ENCODE peak calls at places on chromosomes 2 and 18, in ten cellular contexts. P is tibial nerve, K is body of pancreas, G is heart left ventricle, F is IMR-90, E is stomach, A is transverse colon, R is HepG2, V is right lobe of liver, H is H1. Z is an unnamed sample.
A peak's percentile ranks its signal among the peaks of the same experiment; 100 is the strongest.

GRCh38 chr2:186551323-186552050 is 38.4 kb upstream of the ITGAV start:
- DNase-seq in P (no peak), K (no peak), G (no peak), F (no peak), E (no peak), A (no peak), R (no peak), V (no peak), H (no peak), Z (no peak)

GRCh38 chr2:226002438-226002837 is 602.9 kb downstream of the NYAP2 start:
- DNase-seq in P (peak; percentile 31), K (peak; percentile 39), G (peak; percentile 36), F (peak; percentile 90), E (no peak), A (no peak), R (peak; percentile 58), V (no peak), H (no peak), Z (no peak)

GRCh38 chr2:219270055-219270372 is 9.2 kb upstream of the DNAJB2 start:
- DNase-seq in P (no peak), K (no peak), G (no peak), F (no peak), E (no peak), A (no peak), R (no peak), V (no peak), H (no peak), Z (no peak)

GRCh38 chr18:9335255-9336045 is 877 bp downstream of the TWSG1 start:
- DNase-seq in P (no peak), K (no peak), G (no peak), F (peak; percentile 29), E (no peak), A (no peak), R (no peak), V (no peak), H (no peak), Z (no peak)

GRCh38 chr2:70474266-70474848 is 79.3 kb downstream of the TGFA start:
- DNase-seq in P (no peak), K (no peak), G (no peak), F (no peak), E (no peak), A (no peak), R (no peak), V (no peak), H (no peak), Z (no peak)

GRCh38 chr2:69994166-69994565 is 32.7 kb upstream of the ASPRV1 start:
- DNase-seq in P (no peak), K (no peak), G (no peak), F (no peak), E (peak; percentile 7), A (no peak), R (no peak), V (no peak), H (no peak), Z (no peak)

GRCh38 chr2:241410739-241411176 is 54.7 kb downstream of the FARP2 start:
- DNase-seq in P (no peak), K (peak; percentile 27), G (no peak), F (peak; percentile 87), E (peak; percentile 29), A (no peak), R (peak; percentile 45), V (no peak), H (no peak), Z (no peak)

GRCh38 chr2:152504618-152505017 is 169.6 kb downstream of the FMNL2 start:
- DNase-seq in P (no peak), K (no peak), G (no peak), F (peak; percentile 76), E (no peak), A (no peak), R (no peak), V (no peak), H (no peak), Z (no peak)

DNA sequence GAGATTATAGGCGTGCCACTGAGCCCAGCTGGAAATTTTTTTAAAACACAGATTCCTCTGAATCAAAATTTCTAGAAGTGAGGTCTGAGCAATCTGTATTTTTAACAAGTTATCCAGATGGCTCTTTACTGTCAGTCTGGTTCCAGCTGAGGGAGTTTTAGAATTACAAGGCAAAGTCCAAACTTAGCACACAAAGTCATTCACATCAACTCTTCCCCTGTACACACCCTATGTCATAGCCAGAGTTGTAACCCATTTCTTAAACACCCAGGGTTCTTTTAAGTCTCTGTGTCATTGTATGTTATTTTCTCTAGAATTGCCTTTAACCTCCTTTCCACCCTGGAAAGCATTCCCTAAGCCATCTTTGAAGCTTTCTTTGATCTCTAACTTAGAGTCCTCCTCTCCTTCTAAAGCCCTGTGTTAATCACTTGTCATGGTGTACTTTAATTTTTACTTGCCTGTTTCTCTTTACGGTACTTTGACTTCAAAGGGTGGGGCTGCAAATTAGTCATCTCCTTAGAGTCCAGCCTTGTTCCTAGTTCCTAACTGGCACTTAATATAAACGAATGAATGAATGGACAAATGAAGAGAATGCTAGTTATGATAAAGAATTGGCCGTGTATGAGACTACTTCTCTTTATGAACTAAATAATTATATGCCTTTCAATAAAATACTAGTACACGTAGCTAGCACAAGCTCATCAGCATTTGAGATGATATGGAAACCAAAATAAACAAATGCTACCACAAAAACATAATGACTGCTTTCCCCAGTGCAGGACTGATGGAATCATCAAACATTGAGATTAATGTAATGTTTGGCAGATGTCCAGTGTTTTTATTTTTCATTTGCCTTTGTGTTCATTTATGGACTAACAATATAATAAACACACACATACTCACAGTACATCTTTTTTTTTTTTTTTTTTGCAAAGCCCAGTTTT is 12.0 kb upstream of the ACTR3 start:
- DNase-seq in P (no peak), K (no peak), G (no peak), F (peak; percentile 61), E (no peak), A (no peak), R (peak; percentile 76), V (no peak), H (no peak), Z (no peak)
- H3K27ac ChIP-seq in P (no peak overlapping the region), K (no peak overlapping the region), G (no peak overlapping the region), F (no peak overlapping the region), E (peak overlapping the region; percentile 72), A (peak overlapping the region; percentile 85), R (peak overlapping the region; percentile 20), V (no peak overlapping the region), H (no peak overlapping the region), Z (peak overlapping the region; percentile 85)

GRCh38 chr2:237704476-237705224 is 77.3 kb downstream of the LRRFIP1 start:
- DNase-seq in P (no peak), K (no peak), G (no peak), F (peak; percentile 64), E (no peak), A (no peak), R (no peak), V (no peak), H (no peak), Z (no peak)

GRCh38 chr2:237701859-237702370 is 74.5 kb downstream of the LRRFIP1 start:
- DNase-seq in P (no peak), K (no peak), G (no peak), F (no peak), E (no peak), A (no peak), R (no peak), V (no peak), H (no peak), Z (peak; percentile 43)

GRCh38 chr2:237700583-237701032 is 73.2 kb downstream of the LRRFIP1 start:
- DNase-seq in P (no peak), K (no peak), G (peak; percentile 84), F (peak; percentile 91), E (no peak), A (peak; percentile 46), R (no peak), V (no peak), H (no peak), Z (peak; percentile 61)

GRCh38 chr2:237701033-237701858 is 73.9 kb downstream of the LRRFIP1 start:
- DNase-seq in P (no peak), K (no peak), G (no peak), F (no peak), E (no peak), A (no peak), R (no peak), V (no peak), H (no peak), Z (no peak)

DNA sequence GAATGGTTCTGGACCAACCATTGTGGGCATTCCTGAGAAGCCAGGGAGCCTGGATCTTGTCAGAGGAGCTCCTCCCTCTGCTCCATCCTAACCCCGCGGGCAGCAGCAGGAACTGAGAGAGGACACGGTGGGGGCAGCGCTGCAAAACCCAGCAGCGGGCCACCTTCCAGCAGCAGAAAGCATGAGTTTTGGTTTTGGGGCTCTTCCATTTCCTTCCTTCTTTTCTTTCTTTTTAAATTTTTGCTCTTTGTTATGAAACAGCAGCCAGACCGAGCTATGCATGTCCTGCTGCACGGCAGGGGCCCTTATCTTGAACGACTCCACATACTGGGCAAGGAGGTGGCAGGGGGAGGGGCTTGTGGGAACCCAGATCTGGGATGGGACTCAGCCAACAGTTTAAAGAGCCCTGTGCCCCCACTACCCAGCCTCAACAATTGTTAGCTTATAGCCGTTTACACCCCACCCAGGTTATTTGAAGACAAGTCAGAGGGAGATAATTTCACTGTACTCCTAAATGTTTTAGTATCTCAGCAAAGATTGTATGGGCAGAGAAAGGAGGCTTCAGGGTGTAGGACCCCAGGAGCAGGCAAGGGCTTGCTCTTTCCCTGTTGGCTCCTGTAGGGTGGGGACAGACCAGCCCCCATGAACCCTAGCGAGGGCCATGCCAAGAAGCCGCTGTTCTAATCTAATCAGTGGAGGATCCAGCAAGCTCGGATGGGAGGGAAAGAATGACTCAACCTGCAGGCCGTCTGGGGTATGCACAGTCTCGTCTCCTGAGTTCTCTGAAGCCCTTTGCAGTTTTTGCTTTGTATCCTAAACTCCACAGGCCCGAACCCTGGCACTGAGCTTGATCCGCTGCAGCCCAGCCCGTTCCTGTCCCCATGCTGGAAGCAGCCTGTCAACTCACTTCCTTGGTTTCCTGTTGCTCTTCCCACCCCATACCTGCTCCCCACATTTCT is 75.3 kb downstream of the LRRFIP1 start:
- DNase-seq in P (no peak), K (peak; percentile 49), G (peak; percentile 61), F (peak; percentile 75), E (peak; percentile 65), A (peak; percentile 53), R (no peak), V (no peak), H (no peak), Z (no peak)
- TF ChIP-seq POLR2A in P (no peak), K (no peak), G (no peak), F (peak; percentile 18), E (no peak), A (no peak), R (no peak), V (no peak), H (no peak), Z (no peak)

GRCh38 chr18:22377769-22378168 is 39.9 kb downstream of the CTAGE1 start:
- DNase-seq in P (no peak), K (no peak), G (no peak), F (no peak), E (no peak), A (no peak), R (no peak), V (no peak), H (no peak), Z (no peak)
- H3K27me3 ChIP-seq in P (no peaks in the 10 kb centered on the region), K (no peaks in the 10 kb centered on the region), G (no peaks in the 10 kb centered on the region), F (peaks cover 4% of the 10 kb centered on the region), E (no peaks in the 10 kb centered on the region), A (no peaks in the 10 kb centered on the region), R (no peaks in the 10 kb centered on the region), V (no peaks in the 10 kb centered on the region), H (no peaks in the 10 kb centered on the region), Z (no peaks in the 10 kb centered on the region)

DNA sequence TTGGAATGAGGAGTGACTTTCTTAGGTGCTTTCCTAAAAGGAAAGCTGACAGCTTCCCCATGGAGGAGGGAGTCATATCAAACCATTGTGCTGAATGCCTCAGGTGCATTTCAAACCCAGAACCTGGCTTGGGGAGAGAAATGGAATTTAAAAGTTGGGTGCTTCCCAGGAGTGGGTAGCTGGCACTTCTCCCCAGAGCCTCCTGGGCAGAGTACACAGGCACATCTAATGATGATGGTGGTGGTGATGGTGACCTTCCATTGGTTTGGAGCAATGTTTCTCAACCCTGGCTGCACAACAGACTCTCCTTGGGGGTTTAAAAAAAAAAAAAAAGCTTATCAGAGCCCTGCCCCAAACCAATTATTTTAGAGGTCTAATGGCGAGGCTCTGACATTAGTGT is 8.3 kb downstream of the FOSL2 start:
- DNase-seq in P (no peak), K (no peak), G (no peak), F (no peak), E (no peak), A (no peak), R (no peak), V (no peak), H (no peak), Z (no peak)
- H3K27ac ChIP-seq in P (no peak overlapping the region), K (no peak overlapping the region), G (no peak overlapping the region), F (no peak overlapping the region), E (peak overlapping the region; percentile 98), A (peak overlapping the region; percentile 100), R (no peak overlapping the region), V (no peak overlapping the region), H (no peak overlapping the region), Z (no peak overlapping the region)